ENCODE peak calls at places on chromosomes 12 and 14, in eight cellular contexts. R is astrocyte of the spinal cord, Y is left ventricle myocardium inferior, W is ACHN, O is erythroblast, B is cortex of kidney, I is nephron progenitor cell, A is Caco-2. F is an unnamed sample.

GRCh38 chr14:99262977-99263448 is 9.0 kb downstream of the BCL11B start:
- DNase-seq in Y (no peak), R (no peak), W (no peak), B (no peak), O (no peak), I (no peak), A (no peak), F (no peak)

GRCh38 chr14:76710093-76711010 is 50.9 kb upstream of the VASH1 start:
- DNase-seq in I (peak; percentile 31), Y (no peak), A (no peak), O (peak; percentile 66), W (peak; percentile 44), B (no peak), R (peak; percentile 55), F (no peak)

GRCh38 chr12:99713946-99714520 is 66.5 kb downstream of the GARIN6 start:
- DNase-seq in B (no peak), I (no peak), A (no peak), R (no peak), W (no peak), O (no peak), Y (no peak), F (no peak)

GRCh38 chr12:107319536-107320030 is 226.2 kb upstream of the CRY1 start:
- DNase-seq in R (no peak), W (peak; percentile 12), I (peak; percentile 50), B (no peak), O (no peak), Y (no peak), A (no peak), F (peak; percentile 11)

GRCh38 chr14:100651999-100652508 is 64.8 kb upstream of the BEGAIN start:
- DNase-seq in B (no peak), Y (no peak), R (no peak), A (no peak), O (no peak), I (no peak), W (no peak), F (no peak)

GRCh38 chr12:111426341-111427185 is 20.8 kb downstream of the SH2B3 start:
- DNase-seq in A (no peak), W (no peak), O (no peak), Y (no peak), R (no peak), I (no peak), B (no peak), F (no peak)

GRCh38 chr14:42023452-42023851 is 416.8 kb downstream of the LRFN5 start:
- DNase-seq in W (no peak), O (no peak), B (no peak), R (no peak), A (no peak), I (no peak), Y (no peak), F (no peak)

GRCh38 chr12:44507471-44507870 is 368.6 kb downstream of the NELL2 start:
- DNase-seq in R (no peak), I (no peak), W (no peak), A (no peak), O (no peak), Y (no peak), B (no peak), F (no peak)

GRCh38 chr14:68451676-68452387 is 341.0 kb downstream of the ZFP36L1 start:
- DNase-seq in A (no peak), I (no peak), Y (no peak), B (no peak), O (no peak), R (peak; percentile 40), W (no peak), F (no peak)

GRCh38 chr12:716506-716905 is 35.9 kb upstream of the WNK1 start:
- DNase-seq in Y (peak; percentile 36), I (no peak), W (no peak), A (no peak), B (no peak), O (peak; percentile 62), R (no peak), F (no peak)

GRCh38 chr14:103354141-103354540 is 20.1 kb downstream of the EIF5 start:
- DNase-seq in B (no peak), A (no peak), Y (no peak), I (no peak), O (no peak), R (no peak), W (no peak), F (no peak)

GRCh38 chr14:61219673-61220072 is 61.5 kb downstream of the TMEM30B start:
- DNase-seq in B (no peak), R (no peak), Y (no peak), W (no peak), O (no peak), A (no peak), I (no peak), F (no peak)

GRCh38 chr14:21614245-21614644 is 20.5 kb downstream of the OR10G2 start:
- DNase-seq in A (no peak), W (no peak), I (no peak), Y (no peak), O (no peak), R (no peak), B (no peak), F (no peak)

GRCh38 chr12:75437564-75437963 is 43.0 kb upstream of the GLIPR1 start:
- DNase-seq in I (no peak), Y (no peak), B (no peak), R (peak; percentile 40), W (peak; percentile 22), O (no peak), A (no peak), F (peak; percentile 18)